ENCODE peak calls at places on chromosome 4, in ten cellular contexts. One of them, this sample, is unnamed.

GRCh38 chr4:43457866-43458265 is 565.4 kb downstream of the GRXCR1 start:
- DNase-seq in colonic mucosa: no peak
- DNase-seq in K562: no peak
- DNase-seq in mesendoderm: no peak
- DNase-seq in adipocyte: no peak
- DNase-seq in neuronal stem cell: no peak
- DNase-seq in PC-3: peak
- DNase-seq in endodermal cell: no peak
- DNase-seq in mammary epithelial cell: peak
- DNase-seq in trophoblast cell: no peak
- DNase-seq in this sample: peak

GRCh38 chr4:113248320-113248719 is 198.9 kb downstream of the ANK2 start:
- DNase-seq in colonic mucosa: no peak
- DNase-seq in K562: no peak
- DNase-seq in mesendoderm: peak
- DNase-seq in adipocyte: no peak
- DNase-seq in neuronal stem cell: no peak
- DNase-seq in PC-3: no peak
- DNase-seq in endodermal cell: peak
- DNase-seq in mammary epithelial cell: no peak
- DNase-seq in trophoblast cell: no peak
- DNase-seq in this sample: no peak

GRCh38 chr4:47217884-47218283 is 186.5 kb downstream of the GABRB1 start:
- DNase-seq in colonic mucosa: no peak
- DNase-seq in K562: no peak
- DNase-seq in mesendoderm: no peak
- DNase-seq in adipocyte: no peak
- DNase-seq in neuronal stem cell: no peak
- DNase-seq in PC-3: no peak
- DNase-seq in endodermal cell: no peak
- DNase-seq in mammary epithelial cell: no peak
- DNase-seq in trophoblast cell: no peak
- DNase-seq in this sample: no peak

GRCh38 chr4:126778348-126778747 is 854.4 kb upstream of the INTU start:
- DNase-seq in colonic mucosa: no peak
- DNase-seq in K562: peak
- DNase-seq in mesendoderm: no peak
- DNase-seq in adipocyte: peak
- DNase-seq in neuronal stem cell: no peak
- DNase-seq in PC-3: peak
- DNase-seq in endodermal cell: no peak
- DNase-seq in mammary epithelial cell: peak
- DNase-seq in trophoblast cell: no peak
- DNase-seq in this sample: no peak

GRCh38 chr4:49032440-49033161 is 46.5 kb downstream of the CWH43 start:
- DNase-seq in colonic mucosa: peak
- DNase-seq in K562: peak
- DNase-seq in mesendoderm: peak
- DNase-seq in adipocyte: peak
- DNase-seq in neuronal stem cell: no peak
- DNase-seq in PC-3: peak
- DNase-seq in endodermal cell: peak
- DNase-seq in mammary epithelial cell: peak
- DNase-seq in trophoblast cell: no peak
- DNase-seq in this sample: no peak

GRCh38 chr4:106096454-106096853 is 201.2 kb downstream of the NPNT start:
- DNase-seq in colonic mucosa: no peak
- DNase-seq in K562: no peak
- DNase-seq in mesendoderm: peak
- DNase-seq in adipocyte: no peak
- DNase-seq in neuronal stem cell: peak
- DNase-seq in PC-3: no peak
- DNase-seq in endodermal cell: no peak
- DNase-seq in mammary epithelial cell: no peak
- DNase-seq in trophoblast cell: no peak
- DNase-seq in this sample: no peak

GRCh38 chr4:25128671-25129070 is 31.6 kb downstream of the SEPSECS start:
- DNase-seq in colonic mucosa: no peak
- DNase-seq in K562: no peak
- DNase-seq in mesendoderm: peak
- DNase-seq in adipocyte: no peak
- DNase-seq in neuronal stem cell: no peak
- DNase-seq in PC-3: no peak
- DNase-seq in endodermal cell: no peak
- DNase-seq in mammary epithelial cell: no peak
- DNase-seq in trophoblast cell: no peak
- DNase-seq in this sample: no peak

GRCh38 chr4:32106767-32107166 is 1386.6 kb downstream of the PCDH7 start:
- DNase-seq in colonic mucosa: no peak
- DNase-seq in K562: no peak
- DNase-seq in mesendoderm: peak
- DNase-seq in adipocyte: no peak
- DNase-seq in neuronal stem cell: no peak
- DNase-seq in PC-3: peak
- DNase-seq in endodermal cell: no peak
- DNase-seq in mammary epithelial cell: peak
- DNase-seq in trophoblast cell: peak
- DNase-seq in this sample: no peak

GRCh38 chr4:80308466-80308822 is 27.1 kb upstream of the CFAP299 start:
- DNase-seq in colonic mucosa: no peak
- DNase-seq in K562: no peak
- DNase-seq in mesendoderm: no peak
- DNase-seq in adipocyte: no peak
- DNase-seq in neuronal stem cell: no peak
- DNase-seq in PC-3: no peak
- DNase-seq in endodermal cell: no peak
- DNase-seq in mammary epithelial cell: no peak
- DNase-seq in trophoblast cell: no peak
- DNase-seq in this sample: no peak

GRCh38 chr4:80307183-80307735 is 28.3 kb upstream of the CFAP299 start:
- DNase-seq in colonic mucosa: no peak
- DNase-seq in K562: no peak
- DNase-seq in mesendoderm: peak
- DNase-seq in adipocyte: peak
- DNase-seq in neuronal stem cell: no peak
- DNase-seq in PC-3: no peak
- DNase-seq in endodermal cell: no peak
- DNase-seq in mammary epithelial cell: peak
- DNase-seq in trophoblast cell: no peak
- DNase-seq in this sample: no peak

GRCh38 chr4:80307774-80308465 is 27.6 kb upstream of the CFAP299 start:
- DNase-seq in colonic mucosa: no peak
- DNase-seq in K562: peak
- DNase-seq in mesendoderm: peak
- DNase-seq in adipocyte: peak
- DNase-seq in neuronal stem cell: no peak
- DNase-seq in PC-3: peak
- DNase-seq in endodermal cell: peak
- DNase-seq in mammary epithelial cell: peak
- DNase-seq in trophoblast cell: no peak
- DNase-seq in this sample: no peak

GRCh38 chr4:80311130-80311529 is 24.4 kb upstream of the CFAP299 start:
- DNase-seq in colonic mucosa: no peak
- DNase-seq in K562: no peak
- DNase-seq in mesendoderm: no peak
- DNase-seq in adipocyte: no peak
- DNase-seq in neuronal stem cell: no peak
- DNase-seq in PC-3: no peak
- DNase-seq in endodermal cell: no peak
- DNase-seq in mammary epithelial cell: peak
- DNase-seq in trophoblast cell: no peak
- DNase-seq in this sample: no peak

GRCh38 chr4:80309301-80310004 is 26.1 kb upstream of the CFAP299 start:
- DNase-seq in colonic mucosa: no peak
- DNase-seq in K562: no peak
- DNase-seq in mesendoderm: peak
- DNase-seq in adipocyte: peak
- DNase-seq in neuronal stem cell: no peak
- DNase-seq in PC-3: peak
- DNase-seq in endodermal cell: no peak
- DNase-seq in mammary epithelial cell: peak
- DNase-seq in trophoblast cell: peak
- DNase-seq in this sample: peak
- H3K9ac ChIP-seq in colonic mucosa: no peak
- H3K9ac ChIP-seq in K562: no peak
- H3K9ac ChIP-seq in mesendoderm: no peak
- H3K9ac ChIP-seq in adipocyte: peak
- H3K9ac ChIP-seq in neuronal stem cell: no peak
- H3K9ac ChIP-seq in PC-3: no peak
- H3K9ac ChIP-seq in endodermal cell: no peak
- H3K9ac ChIP-seq in mammary epithelial cell: no peak
- H3K9ac ChIP-seq in trophoblast cell: no peak
- H3K9ac ChIP-seq in this sample: no peak

DNA sequence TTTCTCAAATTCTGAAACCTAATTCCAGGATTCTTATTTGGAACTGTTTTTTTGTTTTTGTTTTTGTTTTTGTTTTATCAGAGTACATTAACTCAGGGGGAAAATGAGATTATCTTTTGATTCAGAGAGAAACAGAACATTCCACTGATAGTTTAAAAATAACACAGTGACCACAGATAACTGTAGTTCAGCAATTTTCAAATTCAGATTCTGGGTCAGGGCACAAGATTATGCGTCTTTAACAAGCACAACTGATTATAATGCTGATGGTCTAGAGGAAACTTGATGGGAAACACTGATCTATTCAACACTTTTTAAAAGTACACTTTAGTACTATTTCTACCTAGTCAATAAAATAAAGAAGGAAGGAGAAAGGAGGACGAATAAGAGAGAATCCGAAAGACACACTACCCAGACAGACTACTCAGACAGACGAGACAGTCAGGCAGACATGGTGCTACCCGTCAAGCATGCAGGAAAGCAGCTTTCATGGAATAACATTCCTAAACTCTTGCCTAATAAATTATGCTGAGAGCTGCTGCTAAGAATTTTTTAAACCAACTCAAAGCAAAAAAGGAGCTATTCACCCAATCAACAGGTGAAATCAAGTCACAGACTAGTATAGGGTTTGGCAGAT is 59.0 kb downstream of the APBB2 start:
- DNase-seq in colonic mucosa: no peak
- DNase-seq in K562: no peak
- DNase-seq in mesendoderm: peak
- DNase-seq in adipocyte: peak
- DNase-seq in neuronal stem cell: no peak
- DNase-seq in PC-3: no peak
- DNase-seq in endodermal cell: no peak
- DNase-seq in mammary epithelial cell: no peak
- DNase-seq in trophoblast cell: peak
- DNase-seq in this sample: no peak
- H3K9ac ChIP-seq in colonic mucosa: no peak
- H3K9ac ChIP-seq in K562: no peak
- H3K9ac ChIP-seq in mesendoderm: no peak
- H3K9ac ChIP-seq in adipocyte: no peak
- H3K9ac ChIP-seq in neuronal stem cell: no peak
- H3K9ac ChIP-seq in PC-3: no peak
- H3K9ac ChIP-seq in endodermal cell: no peak
- H3K9ac ChIP-seq in mammary epithelial cell: no peak
- H3K9ac ChIP-seq in trophoblast cell: no peak
- H3K9ac ChIP-seq in this sample: peak

GRCh38 chr4:6960628-6961027 is 51.0 kb downstream of the TBC1D14 start:
- DNase-seq in colonic mucosa: no peak
- DNase-seq in K562: no peak
- DNase-seq in mesendoderm: no peak
- DNase-seq in adipocyte: no peak
- DNase-seq in neuronal stem cell: no peak
- DNase-seq in PC-3: no peak
- DNase-seq in endodermal cell: no peak
- DNase-seq in mammary epithelial cell: no peak
- DNase-seq in trophoblast cell: no peak
- DNase-seq in this sample: no peak

GRCh38 chr4:6963139-6963611 is 53.5 kb downstream of the TBC1D14 start:
- DNase-seq in colonic mucosa: no peak
- DNase-seq in K562: no peak
- DNase-seq in mesendoderm: no peak
- DNase-seq in adipocyte: no peak
- DNase-seq in neuronal stem cell: no peak
- DNase-seq in PC-3: no peak
- DNase-seq in endodermal cell: no peak
- DNase-seq in mammary epithelial cell: no peak
- DNase-seq in trophoblast cell: no peak
- DNase-seq in this sample: no peak

GRCh38 chr4:6960154-6960553 is 50.5 kb downstream of the TBC1D14 start:
- DNase-seq in colonic mucosa: no peak
- DNase-seq in K562: no peak
- DNase-seq in mesendoderm: no peak
- DNase-seq in adipocyte: no peak
- DNase-seq in neuronal stem cell: no peak
- DNase-seq in PC-3: no peak
- DNase-seq in endodermal cell: no peak
- DNase-seq in mammary epithelial cell: no peak
- DNase-seq in trophoblast cell: no peak
- DNase-seq in this sample: no peak

GRCh38 chr4:6962211-6963041 is 52.8 kb downstream of the TBC1D14 start:
- DNase-seq in colonic mucosa: no peak
- DNase-seq in K562: no peak
- DNase-seq in mesendoderm: no peak
- DNase-seq in adipocyte: no peak
- DNase-seq in neuronal stem cell: peak
- DNase-seq in PC-3: no peak
- DNase-seq in endodermal cell: no peak
- DNase-seq in mammary epithelial cell: no peak
- DNase-seq in trophoblast cell: no peak
- DNase-seq in this sample: no peak

DNA sequence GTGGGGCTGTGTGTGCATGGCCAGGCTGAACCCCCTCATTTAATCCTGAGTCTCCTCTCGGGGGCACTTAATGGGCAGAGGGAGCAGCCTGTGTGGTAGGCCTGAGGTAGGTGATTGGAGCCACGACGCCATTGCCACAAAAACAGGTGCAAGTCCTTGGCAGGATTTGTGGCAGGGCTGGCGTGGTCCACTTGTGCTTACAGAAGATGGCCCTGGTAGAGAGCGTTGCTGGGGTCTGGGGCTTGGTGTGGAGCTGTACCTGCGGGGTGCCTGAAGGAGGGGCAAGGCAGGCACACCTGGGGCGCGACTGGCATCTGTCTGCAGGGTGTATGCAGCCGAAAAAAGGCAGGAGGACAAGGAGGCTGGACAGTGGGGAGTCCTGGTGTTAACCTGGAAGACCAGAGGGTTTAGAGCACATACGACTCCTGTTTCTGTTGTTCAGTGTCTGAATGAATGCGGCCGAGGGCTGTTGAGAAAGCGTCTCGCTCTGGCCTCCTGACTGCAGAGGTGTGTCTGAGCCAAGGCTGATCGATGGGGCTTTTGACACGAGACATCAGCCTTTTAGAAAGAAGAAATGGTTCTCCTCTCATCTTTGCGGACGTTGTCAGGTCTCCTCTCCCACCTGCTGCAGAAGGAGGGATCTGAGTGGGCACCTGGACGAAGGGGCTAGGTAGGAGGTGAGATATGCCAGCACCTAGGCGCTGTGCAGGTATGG is 52.0 kb downstream of the TBC1D14 start:
- DNase-seq in colonic mucosa: no peak
- DNase-seq in K562: no peak
- DNase-seq in mesendoderm: no peak
- DNase-seq in adipocyte: no peak
- DNase-seq in neuronal stem cell: no peak
- DNase-seq in PC-3: no peak
- DNase-seq in endodermal cell: no peak
- DNase-seq in mammary epithelial cell: no peak
- DNase-seq in trophoblast cell: no peak
- DNase-seq in this sample: no peak
- H3K9ac ChIP-seq in colonic mucosa: no peak
- H3K9ac ChIP-seq in K562: no peak
- H3K9ac ChIP-seq in mesendoderm: no peak
- H3K9ac ChIP-seq in adipocyte: no peak
- H3K9ac ChIP-seq in neuronal stem cell: peak
- H3K9ac ChIP-seq in PC-3: no peak
- H3K9ac ChIP-seq in endodermal cell: no peak
- H3K9ac ChIP-seq in mammary epithelial cell: no peak
- H3K9ac ChIP-seq in trophoblast cell: no peak
- H3K9ac ChIP-seq in this sample: no peak

GRCh38 chr4:6943012-6943869 is 33.6 kb downstream of the TBC1D14 start:
- DNase-seq in colonic mucosa: peak
- DNase-seq in K562: no peak
- DNase-seq in mesendoderm: peak
- DNase-seq in adipocyte: no peak
- DNase-seq in neuronal stem cell: no peak
- DNase-seq in PC-3: no peak
- DNase-seq in endodermal cell: peak
- DNase-seq in mammary epithelial cell: no peak
- DNase-seq in trophoblast cell: no peak
- DNase-seq in this sample: no peak

GRCh38 chr4:6940744-6941137 is 31.1 kb downstream of the TBC1D14 start:
- DNase-seq in colonic mucosa: no peak
- DNase-seq in K562: no peak
- DNase-seq in mesendoderm: no peak
- DNase-seq in adipocyte: no peak
- DNase-seq in neuronal stem cell: no peak
- DNase-seq in PC-3: no peak
- DNase-seq in endodermal cell: no peak
- DNase-seq in mammary epithelial cell: no peak
- DNase-seq in trophoblast cell: no peak
- DNase-seq in this sample: no peak

GRCh38 chr4:6939761-6940743 is 30.4 kb downstream of the TBC1D14 start:
- DNase-seq in colonic mucosa: no peak
- DNase-seq in K562: peak
- DNase-seq in mesendoderm: peak
- DNase-seq in adipocyte: no peak
- DNase-seq in neuronal stem cell: no peak
- DNase-seq in PC-3: no peak
- DNase-seq in endodermal cell: peak
- DNase-seq in mammary epithelial cell: no peak
- DNase-seq in trophoblast cell: no peak
- DNase-seq in this sample: no peak

GRCh38 chr4:6942238-6942800 is 32.7 kb downstream of the TBC1D14 start:
- DNase-seq in colonic mucosa: no peak
- DNase-seq in K562: peak
- DNase-seq in mesendoderm: peak
- DNase-seq in adipocyte: peak
- DNase-seq in neuronal stem cell: no peak
- DNase-seq in PC-3: peak
- DNase-seq in endodermal cell: peak
- DNase-seq in mammary epithelial cell: peak
- DNase-seq in trophoblast cell: peak
- DNase-seq in this sample: peak

DNA sequence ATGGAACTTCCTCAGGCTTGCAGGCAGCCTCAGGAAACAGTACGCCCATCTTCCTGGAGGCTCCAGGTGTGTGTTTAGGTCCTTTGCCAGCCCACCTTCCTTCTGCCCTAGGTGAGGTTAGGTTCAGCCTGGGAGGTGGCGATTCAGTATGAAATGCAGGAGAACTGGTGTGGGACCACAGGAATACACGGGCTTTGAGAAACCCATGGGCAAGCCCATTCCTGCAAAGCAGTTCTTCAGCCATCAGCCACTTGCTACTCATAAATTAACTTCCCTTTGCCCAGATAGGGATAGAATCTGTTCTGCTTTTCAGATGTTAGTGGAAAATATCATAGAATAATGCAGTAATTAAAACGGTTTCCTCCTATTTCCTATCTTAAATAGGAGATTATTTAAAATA is 32.2 kb downstream of the TBC1D14 start:
- DNase-seq in colonic mucosa: no peak
- DNase-seq in K562: no peak
- DNase-seq in mesendoderm: no peak
- DNase-seq in adipocyte: no peak
- DNase-seq in neuronal stem cell: no peak
- DNase-seq in PC-3: no peak
- DNase-seq in endodermal cell: no peak
- DNase-seq in mammary epithelial cell: peak
- DNase-seq in trophoblast cell: no peak
- DNase-seq in this sample: no peak
- H3K9ac ChIP-seq in colonic mucosa: no peak
- H3K9ac ChIP-seq in K562: no peak
- H3K9ac ChIP-seq in mesendoderm: no peak
- H3K9ac ChIP-seq in adipocyte: peak
- H3K9ac ChIP-seq in neuronal stem cell: no peak
- H3K9ac ChIP-seq in PC-3: no peak
- H3K9ac ChIP-seq in endodermal cell: no peak
- H3K9ac ChIP-seq in mammary epithelial cell: peak
- H3K9ac ChIP-seq in trophoblast cell: no peak
- H3K9ac ChIP-seq in this sample: no peak